ENCODE peak calls at places on chromosome 11, in four cellular contexts. One of them, this sample, is unnamed.

GRCh38 chr11:2778630-2779498 is 79.1 kb upstream of the KCNQ1OT1 start:
- DNase-seq in left colon: peak
- DNase-seq in body of pancreas: peak
- DNase-seq in C1 segment of cervical spinal cord: peak
- DNase-seq in this sample: peak

GRCh38 chr11:122189259-122189658 is 73.2 kb upstream of the BLID start:
- DNase-seq in left colon: no peak
- DNase-seq in body of pancreas: no peak
- DNase-seq in C1 segment of cervical spinal cord: no peak
- DNase-seq in this sample: no peak

GRCh38 chr11:85889676-85890579 is 34.7 kb downstream of the CCDC83 start:
- DNase-seq in left colon: no peak
- DNase-seq in body of pancreas: no peak
- DNase-seq in C1 segment of cervical spinal cord: no peak
- DNase-seq in this sample: no peak

GRCh38 chr11:71245601-71246391 is 6.6 kb downstream of the SHANK2 start:
- DNase-seq in left colon: no peak
- DNase-seq in body of pancreas: no peak
- DNase-seq in C1 segment of cervical spinal cord: no peak
- DNase-seq in this sample: no peak

GRCh38 chr11:118923721-118924587 is 1.8 kb downstream of the BCL9L start:
- DNase-seq in left colon: peak
- DNase-seq in body of pancreas: peak
- DNase-seq in C1 segment of cervical spinal cord: no peak
- DNase-seq in this sample: peak

GRCh38 chr11:121696177-121696863 is 243.6 kb upstream of the SORL1-AS1 start:
- DNase-seq in left colon: no peak
- DNase-seq in body of pancreas: peak
- DNase-seq in C1 segment of cervical spinal cord: peak
- DNase-seq in this sample: no peak

GRCh38 chr11:117096140-117096972 is 1.9 kb downstream of the SIK3 start:
- DNase-seq in left colon: peak
- DNase-seq in body of pancreas: no peak
- DNase-seq in C1 segment of cervical spinal cord: peak
- DNase-seq in this sample: peak

GRCh38 chr11:30535818-30536217 is 50.3 kb downstream of the MPPED2 start:
- DNase-seq in left colon: no peak
- DNase-seq in body of pancreas: no peak
- DNase-seq in C1 segment of cervical spinal cord: no peak
- DNase-seq in this sample: no peak

GRCh38 chr11:96426356-96427103 is 36.7 kb downstream of the JRKL start:
- DNase-seq in left colon: no peak
- DNase-seq in body of pancreas: no peak
- DNase-seq in C1 segment of cervical spinal cord: no peak
- DNase-seq in this sample: peak

GRCh38 chr11:48170840-48171233 is 45.8 kb upstream of the OR4B1 start:
- DNase-seq in left colon: no peak
- DNase-seq in body of pancreas: no peak
- DNase-seq in C1 segment of cervical spinal cord: no peak
- DNase-seq in this sample: no peak

GRCh38 chr11:130827697-130828377 is 88.4 kb downstream of the SNX19 start:
- DNase-seq in left colon: peak
- DNase-seq in body of pancreas: peak
- DNase-seq in C1 segment of cervical spinal cord: no peak
- DNase-seq in this sample: peak

GRCh38 chr11:111846063-111846462 is 25.3 kb downstream of the ALG9 start:
- DNase-seq in left colon: no peak
- DNase-seq in body of pancreas: no peak
- DNase-seq in C1 segment of cervical spinal cord: no peak
- DNase-seq in this sample: no peak

GRCh38 chr11:107408762-107409200 is 48.8 kb downstream of the CWF19L2 start:
- DNase-seq in left colon: no peak
- DNase-seq in body of pancreas: no peak
- DNase-seq in C1 segment of cervical spinal cord: no peak
- DNase-seq in this sample: no peak

GRCh38 chr11:104665631-104666030 is 232.6 kb downstream of the CASP12 start:
- DNase-seq in left colon: no peak
- DNase-seq in body of pancreas: no peak
- DNase-seq in C1 segment of cervical spinal cord: no peak
- DNase-seq in this sample: no peak

GRCh38 chr11:14359573-14360031 is 619 bp upstream of the RRAS2 start:
- DNase-seq in left colon: no peak
- DNase-seq in body of pancreas: no peak
- DNase-seq in C1 segment of cervical spinal cord: no peak
- DNase-seq in this sample: no peak

GRCh38 chr11:11657101-11657935 is 35.5 kb upstream of the GALNT18 start:
- DNase-seq in left colon: no peak
- DNase-seq in body of pancreas: no peak
- DNase-seq in C1 segment of cervical spinal cord: no peak
- DNase-seq in this sample: no peak

GRCh38 chr11:115580927-115581680 is 76.9 kb upstream of the CADM1 start:
- DNase-seq in left colon: no peak
- DNase-seq in body of pancreas: peak
- DNase-seq in C1 segment of cervical spinal cord: no peak
- DNase-seq in this sample: no peak

GRCh38 chr11:44985721-44986120 is 35.0 kb upstream of the TP53I11 start:
- DNase-seq in left colon: no peak
- DNase-seq in body of pancreas: no peak
- DNase-seq in C1 segment of cervical spinal cord: no peak
- DNase-seq in this sample: no peak

GRCh38 chr11:2562181-2562581 is 117.4 kb downstream of the KCNQ1 start:
- DNase-seq in left colon: no peak
- DNase-seq in body of pancreas: peak
- DNase-seq in C1 segment of cervical spinal cord: peak
- DNase-seq in this sample: no peak

This sample was measured in OCI-M1.